ENCODE peak calls at places on chromosome 14, in ten cellular contexts. One of them, this sample, is unnamed.

GRCh38 chr14:69320581-69321365 is 60.8 kb downstream of the GALNT16 start:
- DNase-seq in GM20000: no peak
- DNase-seq in neural crest cell: no peak
- DNase-seq in adrenal gland: no peak
- DNase-seq in choroid plexus epithelial cell: no peak
- DNase-seq in foreskin fibroblast: no peak
- DNase-seq in transverse colon: no peak
- DNase-seq in left ventricle myocardium inferior: no peak
- DNase-seq in CD8-positive, alpha-beta T cell: no peak
- DNase-seq in cardiac fibroblast: no peak
- DNase-seq in this sample: peak; percentile 15

GRCh38 chr14:104830781-104831180 is 29.9 kb downstream of the ZBTB42 start:
- DNase-seq in GM20000: no peak
- DNase-seq in neural crest cell: no peak
- DNase-seq in adrenal gland: no peak
- DNase-seq in choroid plexus epithelial cell: no peak
- DNase-seq in foreskin fibroblast: no peak
- DNase-seq in transverse colon: no peak
- DNase-seq in left ventricle myocardium inferior: no peak
- DNase-seq in CD8-positive, alpha-beta T cell: no peak
- DNase-seq in cardiac fibroblast: no peak
- DNase-seq in this sample: no peak

GRCh38 chr14:28264306-28264705 is 502.3 kb upstream of the FOXG1 start:
- DNase-seq in GM20000: no peak
- DNase-seq in neural crest cell: no peak
- DNase-seq in adrenal gland: no peak
- DNase-seq in choroid plexus epithelial cell: peak; percentile 29
- DNase-seq in foreskin fibroblast: no peak
- DNase-seq in transverse colon: no peak
- DNase-seq in left ventricle myocardium inferior: no peak
- DNase-seq in CD8-positive, alpha-beta T cell: no peak
- DNase-seq in cardiac fibroblast: peak; percentile 5
- DNase-seq in this sample: no peak

GRCh38 chr14:20935303-20935984 is 19.8 kb upstream of the RNASE2 start:
- DNase-seq in GM20000: no peak
- DNase-seq in neural crest cell: no peak
- DNase-seq in adrenal gland: no peak
- DNase-seq in choroid plexus epithelial cell: no peak
- DNase-seq in foreskin fibroblast: no peak
- DNase-seq in transverse colon: no peak
- DNase-seq in left ventricle myocardium inferior: no peak
- DNase-seq in CD8-positive, alpha-beta T cell: no peak
- DNase-seq in cardiac fibroblast: no peak
- DNase-seq in this sample: no peak

GRCh38 chr14:99143126-99143525 is 128.9 kb downstream of the BCL11B start:
- DNase-seq in GM20000: no peak
- DNase-seq in neural crest cell: no peak
- DNase-seq in adrenal gland: no peak
- DNase-seq in choroid plexus epithelial cell: no peak
- DNase-seq in foreskin fibroblast: no peak
- DNase-seq in transverse colon: no peak
- DNase-seq in left ventricle myocardium inferior: no peak
- DNase-seq in CD8-positive, alpha-beta T cell: no peak
- DNase-seq in cardiac fibroblast: no peak
- DNase-seq in this sample: no peak

GRCh38 chr14:33938131-33938949 is 12.5 kb downstream of the EGLN3 start:
- DNase-seq in GM20000: no peak
- DNase-seq in neural crest cell: peak; percentile 14
- DNase-seq in adrenal gland: peak; percentile 68
- DNase-seq in choroid plexus epithelial cell: no peak
- DNase-seq in foreskin fibroblast: no peak
- DNase-seq in transverse colon: peak; percentile 76
- DNase-seq in left ventricle myocardium inferior: peak; percentile 87
- DNase-seq in CD8-positive, alpha-beta T cell: no peak
- DNase-seq in cardiac fibroblast: peak; percentile 77
- DNase-seq in this sample: no peak

GRCh38 chr14:104967414-104968152 is 10.6 kb downstream of the AHNAK2 start:
- DNase-seq in GM20000: no peak
- DNase-seq in neural crest cell: no peak
- DNase-seq in adrenal gland: no peak
- DNase-seq in choroid plexus epithelial cell: peak; percentile 40
- DNase-seq in foreskin fibroblast: no peak
- DNase-seq in transverse colon: no peak
- DNase-seq in left ventricle myocardium inferior: peak; percentile 56
- DNase-seq in CD8-positive, alpha-beta T cell: no peak
- DNase-seq in cardiac fibroblast: peak; percentile 58
- DNase-seq in this sample: no peak

GRCh38 chr14:72666610-72667009 is 227.3 kb downstream of the DPF3 start:
- DNase-seq in GM20000: no peak
- DNase-seq in neural crest cell: no peak
- DNase-seq in adrenal gland: no peak
- DNase-seq in choroid plexus epithelial cell: peak; percentile 61
- DNase-seq in foreskin fibroblast: peak; percentile 91
- DNase-seq in transverse colon: no peak
- DNase-seq in left ventricle myocardium inferior: no peak
- DNase-seq in CD8-positive, alpha-beta T cell: no peak
- DNase-seq in cardiac fibroblast: peak; percentile 50
- DNase-seq in this sample: no peak

GRCh38 chr14:70078329-70078728 is 110.4 kb downstream of the SLC8A3 start:
- DNase-seq in GM20000: no peak
- DNase-seq in neural crest cell: no peak
- DNase-seq in adrenal gland: no peak
- DNase-seq in choroid plexus epithelial cell: no peak
- DNase-seq in foreskin fibroblast: no peak
- DNase-seq in transverse colon: no peak
- DNase-seq in left ventricle myocardium inferior: no peak
- DNase-seq in CD8-positive, alpha-beta T cell: no peak
- DNase-seq in cardiac fibroblast: no peak
- DNase-seq in this sample: no peak

GRCh38 chr14:32472081-32472480 is 143.0 kb downstream of the AKAP6 start:
- DNase-seq in GM20000: no peak
- DNase-seq in neural crest cell: no peak
- DNase-seq in adrenal gland: no peak
- DNase-seq in choroid plexus epithelial cell: no peak
- DNase-seq in foreskin fibroblast: no peak
- DNase-seq in transverse colon: no peak
- DNase-seq in left ventricle myocardium inferior: no peak
- DNase-seq in CD8-positive, alpha-beta T cell: no peak
- DNase-seq in cardiac fibroblast: no peak
- DNase-seq in this sample: no peak

GRCh38 chr14:101174980-101175606 is 271.6 kb upstream of the RTL1 start:
- DNase-seq in GM20000: no peak
- DNase-seq in neural crest cell: no peak
- DNase-seq in adrenal gland: no peak
- DNase-seq in choroid plexus epithelial cell: no peak
- DNase-seq in foreskin fibroblast: no peak
- DNase-seq in transverse colon: no peak
- DNase-seq in left ventricle myocardium inferior: no peak
- DNase-seq in CD8-positive, alpha-beta T cell: no peak
- DNase-seq in cardiac fibroblast: no peak
- DNase-seq in this sample: peak; percentile 5

GRCh38 chr14:100529561-100530031 is 57.6 kb downstream of the BEGAIN start:
- DNase-seq in GM20000: peak; percentile 7
- DNase-seq in neural crest cell: no peak
- DNase-seq in adrenal gland: no peak
- DNase-seq in choroid plexus epithelial cell: no peak
- DNase-seq in foreskin fibroblast: no peak
- DNase-seq in transverse colon: no peak
- DNase-seq in left ventricle myocardium inferior: peak; percentile 5
- DNase-seq in CD8-positive, alpha-beta T cell: peak; percentile 9
- DNase-seq in cardiac fibroblast: no peak
- DNase-seq in this sample: no peak

GRCh38 chr14:27384124-27384523 is 786.3 kb upstream of the NOVA1 start:
- DNase-seq in GM20000: no peak
- DNase-seq in neural crest cell: no peak
- DNase-seq in adrenal gland: no peak
- DNase-seq in choroid plexus epithelial cell: no peak
- DNase-seq in foreskin fibroblast: no peak
- DNase-seq in transverse colon: no peak
- DNase-seq in left ventricle myocardium inferior: no peak
- DNase-seq in CD8-positive, alpha-beta T cell: no peak
- DNase-seq in cardiac fibroblast: no peak
- DNase-seq in this sample: no peak

GRCh38 chr14:102314242-102315011 is 5.1 kb upstream of the ZNF839 start:
- DNase-seq in GM20000: peak; percentile 82
- DNase-seq in neural crest cell: peak; percentile 77
- DNase-seq in adrenal gland: peak; percentile 89
- DNase-seq in choroid plexus epithelial cell: peak; percentile 91
- DNase-seq in foreskin fibroblast: peak; percentile 76
- DNase-seq in transverse colon: peak; percentile 89
- DNase-seq in left ventricle myocardium inferior: peak; percentile 87
- DNase-seq in CD8-positive, alpha-beta T cell: peak; percentile 83
- DNase-seq in cardiac fibroblast: peak; percentile 90
- DNase-seq in this sample: peak; percentile 87
- TF ChIP-seq CTCF in GM20000: peak; percentile 90
- TF ChIP-seq CTCF in neural crest cell: peak; percentile 100
- TF ChIP-seq CTCF in adrenal gland: peak; percentile 89
- TF ChIP-seq CTCF in choroid plexus epithelial cell: peak; percentile 83
- TF ChIP-seq CTCF in foreskin fibroblast: peak; percentile 73
- TF ChIP-seq CTCF in transverse colon: peak; percentile 94
- TF ChIP-seq CTCF in left ventricle myocardium inferior: peak; percentile 99
- TF ChIP-seq CTCF in CD8-positive, alpha-beta T cell: peak; percentile 96
- TF ChIP-seq CTCF in cardiac fibroblast: peak; percentile 86
- TF ChIP-seq CTCF in this sample: peak; percentile 95

GRCh38 chr14:54813081-54813480 is 89.5 kb downstream of the GCH1 start:
- DNase-seq in GM20000: no peak
- DNase-seq in neural crest cell: no peak
- DNase-seq in adrenal gland: no peak
- DNase-seq in choroid plexus epithelial cell: no peak
- DNase-seq in foreskin fibroblast: no peak
- DNase-seq in transverse colon: no peak
- DNase-seq in left ventricle myocardium inferior: no peak
- DNase-seq in CD8-positive, alpha-beta T cell: no peak
- DNase-seq in cardiac fibroblast: no peak
- DNase-seq in this sample: no peak

GRCh38 chr14:54815016-54815415 is 87.6 kb downstream of the GCH1 start:
- DNase-seq in GM20000: no peak
- DNase-seq in neural crest cell: no peak
- DNase-seq in adrenal gland: no peak
- DNase-seq in choroid plexus epithelial cell: no peak
- DNase-seq in foreskin fibroblast: no peak
- DNase-seq in transverse colon: no peak
- DNase-seq in left ventricle myocardium inferior: no peak
- DNase-seq in CD8-positive, alpha-beta T cell: no peak
- DNase-seq in cardiac fibroblast: peak; percentile 75
- DNase-seq in this sample: no peak

GRCh38 chr14:54815531-54815930 is 87.1 kb downstream of the GCH1 start:
- DNase-seq in GM20000: no peak
- DNase-seq in neural crest cell: no peak
- DNase-seq in adrenal gland: no peak
- DNase-seq in choroid plexus epithelial cell: no peak
- DNase-seq in foreskin fibroblast: no peak
- DNase-seq in transverse colon: no peak
- DNase-seq in left ventricle myocardium inferior: no peak
- DNase-seq in CD8-positive, alpha-beta T cell: no peak
- DNase-seq in cardiac fibroblast: no peak
- DNase-seq in this sample: no peak

GRCh38 chr14:54812661-54813060 is 90.0 kb downstream of the GCH1 start:
- DNase-seq in GM20000: no peak
- DNase-seq in neural crest cell: no peak
- DNase-seq in adrenal gland: no peak
- DNase-seq in choroid plexus epithelial cell: no peak
- DNase-seq in foreskin fibroblast: no peak
- DNase-seq in transverse colon: no peak
- DNase-seq in left ventricle myocardium inferior: no peak
- DNase-seq in CD8-positive, alpha-beta T cell: no peak
- DNase-seq in cardiac fibroblast: no peak
- DNase-seq in this sample: no peak

GRCh38 chr14:54814076-54814475 is 88.5 kb downstream of the GCH1 start:
- DNase-seq in GM20000: no peak
- DNase-seq in neural crest cell: no peak
- DNase-seq in adrenal gland: no peak
- DNase-seq in choroid plexus epithelial cell: no peak
- DNase-seq in foreskin fibroblast: no peak
- DNase-seq in transverse colon: no peak
- DNase-seq in left ventricle myocardium inferior: no peak
- DNase-seq in CD8-positive, alpha-beta T cell: no peak
- DNase-seq in cardiac fibroblast: no peak
- DNase-seq in this sample: no peak
- TF ChIP-seq CTCF in GM20000: no peak
- TF ChIP-seq CTCF in neural crest cell: peak; percentile 20
- TF ChIP-seq CTCF in adrenal gland: no peak
- TF ChIP-seq CTCF in choroid plexus epithelial cell: peak; percentile 28
- TF ChIP-seq CTCF in foreskin fibroblast: no peak
- TF ChIP-seq CTCF in transverse colon: no peak
- TF ChIP-seq CTCF in left ventricle myocardium inferior: no peak
- TF ChIP-seq CTCF in CD8-positive, alpha-beta T cell: no peak
- TF ChIP-seq CTCF in cardiac fibroblast: peak; percentile 10
- TF ChIP-seq CTCF in this sample: peak; percentile 6

DNA sequence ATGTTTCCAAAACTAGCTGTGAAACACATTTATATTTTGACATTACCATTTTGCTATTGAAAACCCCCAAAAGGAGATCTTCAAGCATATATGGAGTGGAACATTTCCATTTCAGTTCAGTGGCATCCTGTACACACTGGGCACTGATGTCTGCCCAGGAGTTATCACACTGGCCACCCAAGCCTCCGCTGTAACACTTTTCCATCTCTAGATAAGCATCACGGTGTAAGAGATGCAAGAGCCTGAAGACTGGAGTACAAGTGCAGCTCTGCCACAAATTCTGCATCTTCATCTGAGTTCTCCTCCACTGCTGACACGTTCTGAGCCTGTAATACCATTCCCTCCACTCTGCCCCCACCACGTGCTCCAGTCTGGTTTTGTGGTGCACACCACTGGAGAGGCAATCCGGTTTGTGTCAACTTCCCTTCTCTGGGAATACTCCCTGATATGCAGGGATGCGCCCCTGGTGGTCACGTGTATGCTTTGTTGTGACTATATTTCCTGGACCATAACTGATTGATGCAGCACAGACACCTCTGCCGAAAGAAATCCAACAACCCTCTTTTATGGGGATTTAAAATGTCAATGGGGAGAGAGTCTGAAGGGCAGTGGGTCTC is 12.7 kb downstream of the SPTLC2 start:
- DNase-seq in GM20000: no peak
- DNase-seq in neural crest cell: no peak
- DNase-seq in adrenal gland: peak; percentile 24
- DNase-seq in choroid plexus epithelial cell: no peak
- DNase-seq in foreskin fibroblast: no peak
- DNase-seq in transverse colon: peak; percentile 51
- DNase-seq in left ventricle myocardium inferior: peak; percentile 22
- DNase-seq in CD8-positive, alpha-beta T cell: no peak
- DNase-seq in cardiac fibroblast: no peak
- DNase-seq in this sample: no peak
- TF ChIP-seq CTCF in GM20000: peak; percentile 6
- TF ChIP-seq CTCF in neural crest cell: peak; percentile 54
- TF ChIP-seq CTCF in adrenal gland: peak; percentile 11
- TF ChIP-seq CTCF in choroid plexus epithelial cell: peak; percentile 11
- TF ChIP-seq CTCF in foreskin fibroblast: no peak
- TF ChIP-seq CTCF in transverse colon: peak; percentile 8
- TF ChIP-seq CTCF in left ventricle myocardium inferior: no peak
- TF ChIP-seq CTCF in CD8-positive, alpha-beta T cell: no peak
- TF ChIP-seq CTCF in cardiac fibroblast: peak; percentile 25
- TF ChIP-seq CTCF in this sample: no peak

DNA sequence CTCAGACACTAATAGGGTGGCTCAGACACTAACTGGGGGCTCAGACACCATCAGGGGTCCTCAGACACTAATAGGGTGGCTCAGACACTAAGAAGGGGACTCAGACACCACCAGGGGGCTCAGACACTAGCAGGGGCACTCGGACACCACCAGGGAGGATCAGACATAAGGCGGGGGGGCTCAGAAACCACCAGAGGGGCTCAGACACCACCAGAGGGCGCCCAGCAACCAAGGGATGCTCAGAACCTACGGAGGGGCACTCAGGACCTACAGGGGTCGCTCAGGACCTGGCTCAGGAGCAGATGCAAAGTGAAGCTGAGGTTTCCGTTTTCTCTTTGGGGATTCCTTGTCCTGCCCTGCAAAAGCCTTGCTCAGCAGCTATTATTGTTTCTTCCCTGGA is 448.5 kb downstream of the TMEM121 start:
- DNase-seq in GM20000: peak; percentile 22
- DNase-seq in neural crest cell: no peak
- DNase-seq in adrenal gland: no peak
- DNase-seq in choroid plexus epithelial cell: no peak
- DNase-seq in foreskin fibroblast: no peak
- DNase-seq in transverse colon: peak; percentile 19
- DNase-seq in left ventricle myocardium inferior: no peak
- DNase-seq in CD8-positive, alpha-beta T cell: peak; percentile 67
- DNase-seq in cardiac fibroblast: no peak
- DNase-seq in this sample: peak; percentile 45
- TF ChIP-seq CTCF in GM20000: peak; percentile 34
- TF ChIP-seq CTCF in neural crest cell: no peak
- TF ChIP-seq CTCF in adrenal gland: no peak
- TF ChIP-seq CTCF in choroid plexus epithelial cell: no peak
- TF ChIP-seq CTCF in foreskin fibroblast: no peak
- TF ChIP-seq CTCF in transverse colon: no peak
- TF ChIP-seq CTCF in left ventricle myocardium inferior: no peak
- TF ChIP-seq CTCF in CD8-positive, alpha-beta T cell: peak; percentile 68
- TF ChIP-seq CTCF in cardiac fibroblast: no peak
- TF ChIP-seq CTCF in this sample: peak; percentile 24